ENCODE peak calls at places on chromosomes 4 and X, in five cellular contexts. U, F, P, N and O are unnamed samples.

GRCh38 chrX:135463937-135464336 is 42.2 kb downstream of the SMIM10L2A start:
- DNase-seq in U (no peak), F (no peak), P (no peak), N (no peak), O (no peak)

GRCh38 chrX:96551320-96551872 is 133.2 kb upstream of the DIAPH2 start:
- DNase-seq in U (no peak), F (no peak), P (no peak), N (no peak), O (no peak)

GRCh38 chrX:42096262-42096939 is 173.0 kb upstream of the CASK start:
- DNase-seq in U (no peak), F (no peak), P (peak; percentile 20), N (no peak), O (no peak)

GRCh38 chr4:58658701-58659100 is 1548.5 kb upstream of the IGFBP7 start:
- DNase-seq in U (no peak), F (no peak), P (no peak), N (no peak), O (no peak)

GRCh38 chr4:75036046-75036445 is 103.1 kb downstream of the PARM1 start:
- DNase-seq in U (no peak), F (no peak), P (no peak), N (no peak), O (no peak)

GRCh38 chr4:64068096-64068495 is 341.2 kb downstream of the TECRL start:
- DNase-seq in U (no peak), F (no peak), P (no peak), N (no peak), O (no peak)

GRCh38 chr4:23855912-23856605 is 33.8 kb downstream of the PPARGC1A start:
- DNase-seq in U (no peak), F (no peak), P (no peak), N (no peak), O (no peak)

GRCh38 chrX:55487143-55487542 is 2.5 kb downstream of the USP51 start:
- DNase-seq in U (no peak), F (no peak), P (peak; percentile 20), N (no peak), O (no peak)

GRCh38 chr4:147678796-147679549 is 5.0 kb downstream of the PRMT9 start:
- DNase-seq in U (no peak), F (no peak), P (no peak), N (no peak), O (no peak)

GRCh38 chrX:52574416-52575275 is 57.8 kb upstream of the XAGE1B start:
- DNase-seq in U (peak; percentile 26), F (peak; percentile 31), P (no peak), N (no peak), O (no peak)

GRCh38 chr4:77920371-77920770 is 57.7 kb downstream of the MRPL1 start:
- DNase-seq in U (no peak), F (no peak), P (no peak), N (no peak), O (no peak)

GRCh38 chr4:4499438-4500123 is 42.3 kb downstream of the STX18 start:
- DNase-seq in U (no peak), F (no peak), P (no peak), N (no peak), O (no peak)

GRCh38 chrX:33324099-33324498 is 112.8 kb upstream of the DMD start:
- DNase-seq in U (no peak), F (no peak), P (no peak), N (no peak), O (no peak)

GRCh38 chr4:82951196-82951595 is 50.7 kb downstream of the THAP9 start:
- DNase-seq in U (no peak), F (no peak), P (no peak), N (no peak), O (no peak)

GRCh38 chr4:155522201-155522600 is 144.4 kb upstream of the GUCY1A1 start:
- DNase-seq in U (no peak), F (no peak), P (no peak), N (no peak), O (no peak)

GRCh38 chrX:9510366-9510765 is 45.5 kb downstream of the TBL1X start:
- DNase-seq in U (no peak), F (no peak), P (no peak), N (no peak), O (no peak)

GRCh38 chr4:126558596-126558995 is 1074.2 kb upstream of the INTU start:
- DNase-seq in U (no peak), F (no peak), P (no peak), N (no peak), O (no peak)

GRCh38 chr4:80215449-80216052 is 18.2 kb downstream of the PRDM8 start:
- DNase-seq in U (peak; percentile 52), F (no peak), P (no peak), N (no peak), O (no peak)

GRCh38 chrX:22527302-22527701 is 254.6 kb downstream of the CBLL2 start:
- DNase-seq in U (no peak), F (no peak), P (no peak), N (no peak), O (no peak)

GRCh38 chr4:173333658-173334084 is 487 bp downstream of the HMGB2 start:
- DNase-seq in U (no peak), F (peak; percentile 41), P (peak; percentile 82), N (peak; percentile 36), O (peak; percentile 52)

GRCh38 chr4:1819284-1819683 is 26.2 kb downstream of the FGFR3 start:
- DNase-seq in U (no peak), F (no peak), P (no peak), N (no peak), O (no peak)

GRCh38 chr4:48017108-48017527 is 546 bp downstream of the NIPAL1 start:
- DNase-seq in U (peak; percentile 12), F (peak; percentile 21), P (peak; percentile 22), N (no peak), O (no peak)

GRCh38 chrX:154321624-154322023 is 26.0 kb downstream of the TKTL1 start:
- DNase-seq in U (no peak), F (no peak), P (no peak), N (no peak), O (no peak)

GRCh38 chrX:116417214-116417613 is 19.2 kb upstream of the SLC6A14 start:
- DNase-seq in U (no peak), F (no peak), P (no peak), N (no peak), O (no peak)

GRCh38 chrX:46831620-46832327 is 5.1 kb upstream of the RP2 start:
- DNase-seq in U (no peak), F (no peak), P (no peak), N (no peak), O (no peak)

GRCh38 chr4:2832309-2832980 is 11.2 kb upstream of the ADD1 start:
- DNase-seq in U (no peak), F (no peak), P (peak; percentile 16), N (no peak), O (no peak)

GRCh38 chr4:183185018-183185417 is 86.0 kb downstream of the WWC2 start:
- DNase-seq in U (no peak), F (no peak), P (no peak), N (no peak), O (no peak)

GRCh38 chrX:113408843-113409242 is 568.2 kb upstream of the AMOT start:
- DNase-seq in U (no peak), F (no peak), P (no peak), N (no peak), O (no peak)

GRCh38 chr4:123505457-123506310 is 109.1 kb downstream of the SPRY1 start:
- DNase-seq in U (no peak), F (peak; percentile 82), P (peak; percentile 55), N (no peak), O (no peak)

GRCh38 chr4:184616633-184617471 is 32.4 kb downstream of the CASP3 start:
- DNase-seq in U (no peak), F (no peak), P (no peak), N (no peak), O (no peak)

GRCh38 chrX:45758319-45758718 is 557.6 kb upstream of the DIPK2B start:
- DNase-seq in U (peak; percentile 36), F (no peak), P (no peak), N (no peak), O (no peak)

GRCh38 chr4:26947318-26947717 is 86.7 kb downstream of the STIM2 start:
- DNase-seq in U (no peak), F (no peak), P (no peak), N (no peak), O (no peak)
- H3K9me3 ChIP-seq in U (no peaks in the 10 kb centered on the region), F (peaks cover 6% of the 10 kb centered on the region), P (no peaks in the 10 kb centered on the region), N (no peaks in the 10 kb centered on the region), O (no peaks in the 10 kb centered on the region)

DNA sequence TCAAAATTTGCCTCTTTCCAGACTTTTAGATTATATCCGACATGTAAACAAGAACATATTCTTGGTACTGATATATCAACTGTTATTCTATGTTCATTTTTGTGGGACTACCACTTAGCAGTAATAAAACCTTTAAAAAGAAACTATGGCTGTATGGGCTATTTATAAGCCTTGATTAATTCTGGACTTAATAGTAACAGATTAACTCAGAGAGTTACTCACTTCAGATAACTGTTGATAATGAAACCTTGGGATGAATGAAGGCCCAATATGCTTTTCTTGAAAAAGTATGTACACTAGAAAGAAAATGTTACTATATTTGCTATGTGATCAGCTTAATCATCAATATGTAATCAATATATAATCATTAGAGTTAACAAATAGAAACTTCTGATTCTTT is 595.9 kb upstream of the BOD1L1 start:
- DNase-seq in U (no peak), F (no peak), P (no peak), N (no peak), O (no peak)
- H3K9me3 ChIP-seq in U (no peaks in the 10 kb centered on the region), F (no peaks in the 10 kb centered on the region), P (no peaks in the 10 kb centered on the region), N (no peaks in the 10 kb centered on the region), O (no peaks in the 10 kb centered on the region)

DNA sequence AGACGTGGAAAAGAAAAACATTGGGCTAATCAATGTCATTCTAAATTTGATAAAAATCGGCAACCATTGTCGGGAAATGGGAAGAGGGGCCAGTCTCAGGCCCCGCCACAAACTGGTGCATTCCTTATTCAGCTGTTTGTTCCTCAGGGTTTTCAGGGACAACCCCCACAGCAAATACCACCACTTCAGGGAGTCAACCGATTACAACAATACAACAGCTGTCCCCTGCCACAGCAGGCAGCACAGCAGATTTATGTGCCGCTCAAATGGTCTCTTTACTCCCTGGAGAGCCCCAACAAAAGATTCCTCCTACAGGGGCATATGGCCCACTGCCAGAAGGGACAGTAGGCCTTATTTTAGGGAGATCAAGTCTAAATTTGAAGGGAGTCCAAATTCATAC is 61.9 kb downstream of the ZNF732 start:
- DNase-seq in U (no peak), F (no peak), P (no peak), N (no peak), O (no peak)
- H3K9me3 ChIP-seq in U (no peaks in the 10 kb centered on the region), F (peaks cover 77% of the 10 kb centered on the region), P (no peaks in the 10 kb centered on the region), N (peaks cover 36% of the 10 kb centered on the region), O (no peaks in the 10 kb centered on the region)

GRCh38 chr4:163191999-163192398 is 25.3 kb upstream of the NAF1 start:
- DNase-seq in U (no peak), F (no peak), P (no peak), N (no peak), O (no peak)
- H3K9me3 ChIP-seq in U (no peaks in the 10 kb centered on the region), F (peaks cover 16% of the 10 kb centered on the region), P (peaks cover 5% of the 10 kb centered on the region), N (peaks cover 18% of the 10 kb centered on the region), O (no peaks in the 10 kb centered on the region)

DNA sequence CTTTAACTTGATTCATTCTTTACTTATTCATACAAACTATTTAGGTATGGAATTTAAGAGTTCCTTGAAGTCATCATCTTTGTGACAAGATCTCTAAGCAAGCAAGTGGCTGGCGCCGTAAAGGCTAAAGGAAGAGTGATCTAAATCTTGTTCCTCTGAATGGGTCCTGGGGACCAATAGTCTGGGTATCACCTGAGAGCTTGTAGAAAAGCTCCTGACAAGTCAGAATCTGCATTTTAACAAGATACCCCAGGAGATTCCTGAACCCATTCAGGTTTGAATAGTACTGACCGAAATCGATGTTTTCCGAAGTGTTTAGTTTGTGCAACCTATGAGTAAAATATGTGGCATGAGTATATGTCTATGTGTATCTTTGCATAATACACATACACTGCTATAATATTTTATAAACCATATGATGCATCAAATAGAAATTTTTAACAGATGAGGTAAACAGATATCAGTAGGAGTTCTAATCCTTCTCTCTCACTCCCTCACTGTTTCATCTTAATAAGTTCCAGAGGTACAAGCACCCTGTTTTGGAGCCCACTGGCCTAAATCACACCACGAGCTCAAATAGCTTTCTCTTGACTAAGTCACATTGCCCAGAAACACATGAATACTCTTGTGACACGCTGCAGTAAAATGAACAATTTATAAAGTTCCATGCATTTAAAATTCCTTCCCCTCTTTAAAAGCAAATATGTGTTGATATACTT is 170.0 kb downstream of the RELL1 start:
- DNase-seq in U (no peak), F (no peak), P (no peak), N (no peak), O (no peak)
- H3K9me3 ChIP-seq in U (no peaks in the 10 kb centered on the region), F (no peaks in the 10 kb centered on the region), P (no peaks in the 10 kb centered on the region), N (peaks cover 9% of the 10 kb centered on the region), O (no peaks in the 10 kb centered on the region)